ENCODE peak calls at places on chromosome 6, in four cellular contexts. G is uterus, E is upper lobe of left lung, I is aorta. B is an unnamed sample.

GRCh38 chr6:37061157-37061804 is 55.8 kb downstream of the FGD2 start:
- DNase-seq in G (no peak), E (no peak), I (no peak), B (no peak)

GRCh38 chr6:7087491-7087979 is 20.2 kb upstream of the RREB1 start:
- DNase-seq in E (no peak), G (no peak), I (no peak), B (no peak)

GRCh38 chr6:116118608-116119007 is 7.3 kb downstream of the COL10A1 start:
- DNase-seq in G (no peak), E (no peak), I (no peak), B (no peak)

GRCh38 chr6:25441658-25442276 is 162.6 kb downstream of the CARMIL1 start:
- DNase-seq in I (no peak), G (no peak), E (no peak), B (no peak)

GRCh38 chr6:87139236-87139635 is 16.1 kb upstream of the ZNF292 start:
- DNase-seq in E (no peak), G (no peak), I (no peak), B (no peak)

GRCh38 chr6:99613398-99613704 is 6.7 kb downstream of the PRDM13 start:
- DNase-seq in E (no peak), I (peak), G (no peak), B (no peak)

GRCh38 chr6:119524410-119524809 is 174.8 kb upstream of the MAN1A1 start:
- DNase-seq in I (no peak), G (no peak), E (no peak), B (no peak)

GRCh38 chr6:34235605-34236422 is 859 bp upstream of the HMGA1 start:
- DNase-seq in I (peak), G (peak), E (peak), B (peak)

GRCh38 chr6:30590509-30590908 is 19.3 kb downstream of the ABCF1 start:
- DNase-seq in I (no peak), E (no peak), G (no peak), B (no peak)

GRCh38 chr6:129233458-129234134 is 350.7 kb downstream of the LAMA2 start:
- DNase-seq in I (no peak), G (no peak), E (no peak), B (no peak)

GRCh38 chr6:119140471-119141165 is 62.2 kb upstream of the FAM184A start:
- DNase-seq in E (no peak), I (no peak), G (no peak), B (no peak)

GRCh38 chr6:89146748-89147715 is 1.2 kb downstream of the PM20D2 start:
- DNase-seq in I (no peak), G (no peak), E (no peak), B (no peak)

GRCh38 chr6:111918825-111919224 is 45.6 kb upstream of the FYN start:
- DNase-seq in E (no peak), G (peak), I (no peak), B (no peak)

GRCh38 chr6:129192458-129192989 is 309.6 kb downstream of the LAMA2 start:
- DNase-seq in G (no peak), I (no peak), E (peak), B (no peak)

GRCh38 chr6:901696-902455 is 208.9 kb upstream of the EXOC2 start:
- DNase-seq in E (no peak), G (no peak), I (no peak), B (no peak)

GRCh38 chr6:166627875-166628849 is 1.1 kb upstream of the RPS6KA2 start:
- DNase-seq in G (peak), E (peak), I (peak), B (no peak)

GRCh38 chr6:111238464-111239119 is 151.3 kb downstream of the SLC16A10 start:
- DNase-seq in G (no peak), E (no peak), I (no peak), B (no peak)

GRCh38 chr6:24708612-24709011 is 10.3 kb downstream of the C6orf62 start:
- DNase-seq in I (no peak), G (no peak), E (no peak), B (no peak)

GRCh38 chr6:99002826-99003225 is 55.1 kb upstream of the FBXL4 start:
- DNase-seq in I (no peak), E (no peak), G (no peak), B (no peak)

GRCh38 chr6:111564482-111564945 is 41.2 kb downstream of the TRAF3IP2 start:
- DNase-seq in I (peak), E (peak), G (peak), B (no peak)

GRCh38 chr6:19368511-19368910 is 468.7 kb upstream of the ID4 start:
- DNase-seq in G (no peak), E (no peak), I (no peak), B (no peak)

GRCh38 chr6:119463081-119463626 is 113.6 kb upstream of the MAN1A1 start:
- DNase-seq in I (no peak), G (no peak), E (no peak), B (no peak)

GRCh38 chr6:157323924-157324276 is 581 bp upstream of the TMEM242 start:
- DNase-seq in G (peak), I (peak), E (peak), B (no peak)

GRCh38 chr6:2876210-2877056 is 26.7 kb downstream of the SERPINB9 start:
- DNase-seq in E (peak), G (peak), I (no peak), B (no peak)

GRCh38 chr6:80638222-80639055 is 532.0 kb downstream of the BCKDHB start:
- DNase-seq in E (no peak), I (no peak), G (no peak), B (no peak)
- H3K27ac ChIP-seq in E (no peak), I (no peak), G (no peak), B (no peak)

GRCh38 chr6:21885101-21885500 is 291.6 kb downstream of the SOX4 start:
- DNase-seq in E (no peak), I (no peak), G (no peak), B (no peak)
- H3K27ac ChIP-seq in E (peak), I (peak), G (peak), B (peak)

GRCh38 chr6:41576667-41577066 is 30.5 kb downstream of the FOXP4 start:
- DNase-seq in E (no peak), I (no peak), G (no peak), B (no peak)

GRCh38 chr6:41578714-41579610 is 32.8 kb downstream of the FOXP4 start:
- DNase-seq in I (no peak), G (no peak), E (no peak), B (no peak)

GRCh38 chr6:41575598-41575997 is 29.4 kb downstream of the FOXP4 start:
- DNase-seq in G (no peak), E (no peak), I (no peak), B (no peak)

GRCh38 chr6:41577356-41577864 is 31.2 kb downstream of the FOXP4 start:
- DNase-seq in I (no peak), E (no peak), G (no peak), B (no peak)

GRCh38 chr6:41577865-41578713 is 31.9 kb downstream of the FOXP4 start:
- DNase-seq in I (no peak), E (no peak), G (no peak), B (no peak)
- H3K27ac ChIP-seq in I (no peak), E (peak), G (no peak), B (peak)

GRCh38 chr6:105598264-105598663 is 195.4 kb upstream of the PREP start:
- DNase-seq in I (no peak), E (no peak), G (no peak), B (no peak)
- H3K27ac ChIP-seq in I (no peak), E (no peak), G (no peak), B (no peak)

GRCh38 chr6:163711615-163712568 is 297.4 kb downstream of the QKI start:
- DNase-seq in I (peak), G (peak), E (peak), B (no peak)
- H3K27ac ChIP-seq in I (no peak), G (peak), E (peak), B (peak)

GRCh38 chr6:46901747-46902362 is 19.9 kb downstream of the ADGRF5 start:
- DNase-seq in E (no peak), I (no peak), G (no peak), B (no peak)
- H3K27ac ChIP-seq in E (peak), I (no peak), G (peak), B (no peak)

GRCh38 chr6:12410946-12411345 is 120.8 kb downstream of the EDN1 start:
- DNase-seq in G (no peak), E (no peak), I (no peak), B (no peak)
- H3K27ac ChIP-seq in G (no peak), E (no peak), I (no peak), B (no peak)

GRCh38 chr6:40743690-40744446 is 156.7 kb upstream of the LRFN2 start:
- DNase-seq in G (no peak), I (no peak), E (peak), B (no peak)
- H3K27ac ChIP-seq in G (no peak), I (no peak), E (no peak), B (no peak)

GRCh38 chr6:27251672-27252251 is 4.3 kb downstream of the PRSS16 start:
- DNase-seq in I (peak), G (peak), E (peak), B (no peak)
- H3K27ac ChIP-seq in I (no peak), G (no peak), E (peak), B (no peak)